ENCODE peak calls at places on chromosomes 2 and 18, in nine cellular contexts. One of them, this sample, is unnamed.

GRCh38 chr2:111705711-111706323 is 178.2 kb downstream of the ANAPC1 start:
- DNase-seq in CD4-positive, CD25-positive, alpha-beta regulatory T cell: peak
- DNase-seq in frontal cortex: no peak
- DNase-seq in stimulated activated CD8-positive, alpha-beta memory T cell treated with anti-CD3 and anti-CD28 coated beads, Interleukin-7, amount 100 ng/mL, for 1 hour: no peak
- DNase-seq in H54: peak
- DNase-seq in stimulated activated CD4-positive, alpha-beta T cell treated with anti-CD3 and anti-CD28 coated beads, Interleukin-1b, Interleukin-23, amount 100 ng/mL, for 24 hours: peak
- DNase-seq in cardiac fibroblast: peak
- DNase-seq in NCI-H1436: no peak
- DNase-seq in Calu3: peak
- DNase-seq in this sample: no peak

GRCh38 chr18:79259218-79259617 is 136.5 kb upstream of the NFATC1 start:
- DNase-seq in CD4-positive, CD25-positive, alpha-beta regulatory T cell: no peak
- DNase-seq in frontal cortex: no peak
- DNase-seq in stimulated activated CD8-positive, alpha-beta memory T cell treated with anti-CD3 and anti-CD28 coated beads, Interleukin-7, amount 100 ng/mL, for 1 hour: no peak
- DNase-seq in H54: no peak
- DNase-seq in stimulated activated CD4-positive, alpha-beta T cell treated with anti-CD3 and anti-CD28 coated beads, Interleukin-1b, Interleukin-23, amount 100 ng/mL, for 24 hours: no peak
- DNase-seq in cardiac fibroblast: no peak
- DNase-seq in NCI-H1436: no peak
- DNase-seq in Calu3: no peak
- DNase-seq in this sample: no peak

GRCh38 chr2:19746611-19747309 is 155.0 kb downstream of the TTC32 start:
- DNase-seq in CD4-positive, CD25-positive, alpha-beta regulatory T cell: no peak
- DNase-seq in frontal cortex: no peak
- DNase-seq in stimulated activated CD8-positive, alpha-beta memory T cell treated with anti-CD3 and anti-CD28 coated beads, Interleukin-7, amount 100 ng/mL, for 1 hour: no peak
- DNase-seq in H54: peak
- DNase-seq in stimulated activated CD4-positive, alpha-beta T cell treated with anti-CD3 and anti-CD28 coated beads, Interleukin-1b, Interleukin-23, amount 100 ng/mL, for 24 hours: peak
- DNase-seq in cardiac fibroblast: peak
- DNase-seq in NCI-H1436: no peak
- DNase-seq in Calu3: peak
- DNase-seq in this sample: no peak

GRCh38 chr2:209556354-209556961 is 132.6 kb downstream of the MAP2 start:
- DNase-seq in CD4-positive, CD25-positive, alpha-beta regulatory T cell: no peak
- DNase-seq in frontal cortex: no peak
- DNase-seq in stimulated activated CD8-positive, alpha-beta memory T cell treated with anti-CD3 and anti-CD28 coated beads, Interleukin-7, amount 100 ng/mL, for 1 hour: no peak
- DNase-seq in H54: peak
- DNase-seq in stimulated activated CD4-positive, alpha-beta T cell treated with anti-CD3 and anti-CD28 coated beads, Interleukin-1b, Interleukin-23, amount 100 ng/mL, for 24 hours: no peak
- DNase-seq in cardiac fibroblast: peak
- DNase-seq in NCI-H1436: peak
- DNase-seq in Calu3: peak
- DNase-seq in this sample: peak

GRCh38 chr2:171034315-171034714 is 105.3 kb downstream of the GORASP2 start:
- DNase-seq in CD4-positive, CD25-positive, alpha-beta regulatory T cell: no peak
- DNase-seq in frontal cortex: no peak
- DNase-seq in stimulated activated CD8-positive, alpha-beta memory T cell treated with anti-CD3 and anti-CD28 coated beads, Interleukin-7, amount 100 ng/mL, for 1 hour: no peak
- DNase-seq in H54: no peak
- DNase-seq in stimulated activated CD4-positive, alpha-beta T cell treated with anti-CD3 and anti-CD28 coated beads, Interleukin-1b, Interleukin-23, amount 100 ng/mL, for 24 hours: no peak
- DNase-seq in cardiac fibroblast: no peak
- DNase-seq in NCI-H1436: no peak
- DNase-seq in Calu3: no peak
- DNase-seq in this sample: no peak

GRCh38 chr2:219631925-219632757 is 4.7 kb downstream of the SLC4A3 start:
- DNase-seq in CD4-positive, CD25-positive, alpha-beta regulatory T cell: no peak
- DNase-seq in frontal cortex: no peak
- DNase-seq in stimulated activated CD8-positive, alpha-beta memory T cell treated with anti-CD3 and anti-CD28 coated beads, Interleukin-7, amount 100 ng/mL, for 1 hour: no peak
- DNase-seq in H54: no peak
- DNase-seq in stimulated activated CD4-positive, alpha-beta T cell treated with anti-CD3 and anti-CD28 coated beads, Interleukin-1b, Interleukin-23, amount 100 ng/mL, for 24 hours: no peak
- DNase-seq in cardiac fibroblast: no peak
- DNase-seq in NCI-H1436: no peak
- DNase-seq in Calu3: no peak
- DNase-seq in this sample: no peak

GRCh38 chr2:239214725-239215124 is 186.1 kb downstream of the HDAC4 start:
- DNase-seq in CD4-positive, CD25-positive, alpha-beta regulatory T cell: no peak
- DNase-seq in frontal cortex: no peak
- DNase-seq in stimulated activated CD8-positive, alpha-beta memory T cell treated with anti-CD3 and anti-CD28 coated beads, Interleukin-7, amount 100 ng/mL, for 1 hour: no peak
- DNase-seq in H54: no peak
- DNase-seq in stimulated activated CD4-positive, alpha-beta T cell treated with anti-CD3 and anti-CD28 coated beads, Interleukin-1b, Interleukin-23, amount 100 ng/mL, for 24 hours: no peak
- DNase-seq in cardiac fibroblast: no peak
- DNase-seq in NCI-H1436: no peak
- DNase-seq in Calu3: no peak
- DNase-seq in this sample: no peak

GRCh38 chr18:48580782-48581181 is 42.0 kb downstream of the CTIF start:
- DNase-seq in CD4-positive, CD25-positive, alpha-beta regulatory T cell: no peak
- DNase-seq in frontal cortex: no peak
- DNase-seq in stimulated activated CD8-positive, alpha-beta memory T cell treated with anti-CD3 and anti-CD28 coated beads, Interleukin-7, amount 100 ng/mL, for 1 hour: no peak
- DNase-seq in H54: no peak
- DNase-seq in stimulated activated CD4-positive, alpha-beta T cell treated with anti-CD3 and anti-CD28 coated beads, Interleukin-1b, Interleukin-23, amount 100 ng/mL, for 24 hours: no peak
- DNase-seq in cardiac fibroblast: no peak
- DNase-seq in NCI-H1436: no peak
- DNase-seq in Calu3: no peak
- DNase-seq in this sample: peak

GRCh38 chr18:8140841-8141501 is 468.3 kb upstream of the RAB12 start:
- DNase-seq in CD4-positive, CD25-positive, alpha-beta regulatory T cell: no peak
- DNase-seq in frontal cortex: no peak
- DNase-seq in stimulated activated CD8-positive, alpha-beta memory T cell treated with anti-CD3 and anti-CD28 coated beads, Interleukin-7, amount 100 ng/mL, for 1 hour: no peak
- DNase-seq in H54: peak
- DNase-seq in stimulated activated CD4-positive, alpha-beta T cell treated with anti-CD3 and anti-CD28 coated beads, Interleukin-1b, Interleukin-23, amount 100 ng/mL, for 24 hours: no peak
- DNase-seq in cardiac fibroblast: peak
- DNase-seq in NCI-H1436: no peak
- DNase-seq in Calu3: no peak
- DNase-seq in this sample: peak

GRCh38 chr2:109135572-109136185 is 6.7 kb downstream of the SH3RF3 start:
- DNase-seq in CD4-positive, CD25-positive, alpha-beta regulatory T cell: no peak
- DNase-seq in frontal cortex: no peak
- DNase-seq in stimulated activated CD8-positive, alpha-beta memory T cell treated with anti-CD3 and anti-CD28 coated beads, Interleukin-7, amount 100 ng/mL, for 1 hour: no peak
- DNase-seq in H54: no peak
- DNase-seq in stimulated activated CD4-positive, alpha-beta T cell treated with anti-CD3 and anti-CD28 coated beads, Interleukin-1b, Interleukin-23, amount 100 ng/mL, for 24 hours: no peak
- DNase-seq in cardiac fibroblast: peak
- DNase-seq in NCI-H1436: no peak
- DNase-seq in Calu3: no peak
- DNase-seq in this sample: no peak

GRCh38 chr2:223230352-223230751 is 178.4 kb downstream of the KCNE4 start:
- DNase-seq in CD4-positive, CD25-positive, alpha-beta regulatory T cell: no peak
- DNase-seq in frontal cortex: no peak
- DNase-seq in stimulated activated CD8-positive, alpha-beta memory T cell treated with anti-CD3 and anti-CD28 coated beads, Interleukin-7, amount 100 ng/mL, for 1 hour: no peak
- DNase-seq in H54: no peak
- DNase-seq in stimulated activated CD4-positive, alpha-beta T cell treated with anti-CD3 and anti-CD28 coated beads, Interleukin-1b, Interleukin-23, amount 100 ng/mL, for 24 hours: no peak
- DNase-seq in cardiac fibroblast: no peak
- DNase-seq in NCI-H1436: no peak
- DNase-seq in Calu3: no peak
- DNase-seq in this sample: no peak

GRCh38 chr2:112074506-112074905 is 19.4 kb downstream of the TMEM87B start:
- DNase-seq in CD4-positive, CD25-positive, alpha-beta regulatory T cell: no peak
- DNase-seq in frontal cortex: no peak
- DNase-seq in stimulated activated CD8-positive, alpha-beta memory T cell treated with anti-CD3 and anti-CD28 coated beads, Interleukin-7, amount 100 ng/mL, for 1 hour: no peak
- DNase-seq in H54: no peak
- DNase-seq in stimulated activated CD4-positive, alpha-beta T cell treated with anti-CD3 and anti-CD28 coated beads, Interleukin-1b, Interleukin-23, amount 100 ng/mL, for 24 hours: no peak
- DNase-seq in cardiac fibroblast: no peak
- DNase-seq in NCI-H1436: no peak
- DNase-seq in Calu3: no peak
- DNase-seq in this sample: no peak

GRCh38 chr2:237942512-237942897 is 24.3 kb upstream of the UBE2F start:
- DNase-seq in CD4-positive, CD25-positive, alpha-beta regulatory T cell: no peak
- DNase-seq in frontal cortex: no peak
- DNase-seq in stimulated activated CD8-positive, alpha-beta memory T cell treated with anti-CD3 and anti-CD28 coated beads, Interleukin-7, amount 100 ng/mL, for 1 hour: no peak
- DNase-seq in H54: no peak
- DNase-seq in stimulated activated CD4-positive, alpha-beta T cell treated with anti-CD3 and anti-CD28 coated beads, Interleukin-1b, Interleukin-23, amount 100 ng/mL, for 24 hours: no peak
- DNase-seq in cardiac fibroblast: peak
- DNase-seq in NCI-H1436: no peak
- DNase-seq in Calu3: no peak
- DNase-seq in this sample: no peak

GRCh38 chr2:116891191-116891590 is 923.3 kb upstream of the DDX18 start:
- DNase-seq in CD4-positive, CD25-positive, alpha-beta regulatory T cell: no peak
- DNase-seq in frontal cortex: no peak
- DNase-seq in stimulated activated CD8-positive, alpha-beta memory T cell treated with anti-CD3 and anti-CD28 coated beads, Interleukin-7, amount 100 ng/mL, for 1 hour: no peak
- DNase-seq in H54: no peak
- DNase-seq in stimulated activated CD4-positive, alpha-beta T cell treated with anti-CD3 and anti-CD28 coated beads, Interleukin-1b, Interleukin-23, amount 100 ng/mL, for 24 hours: no peak
- DNase-seq in cardiac fibroblast: no peak
- DNase-seq in NCI-H1436: no peak
- DNase-seq in Calu3: no peak
- DNase-seq in this sample: no peak

GRCh38 chr18:48619016-48619415 is 80.2 kb downstream of the CTIF start:
- DNase-seq in CD4-positive, CD25-positive, alpha-beta regulatory T cell: no peak
- DNase-seq in frontal cortex: no peak
- DNase-seq in stimulated activated CD8-positive, alpha-beta memory T cell treated with anti-CD3 and anti-CD28 coated beads, Interleukin-7, amount 100 ng/mL, for 1 hour: no peak
- DNase-seq in H54: no peak
- DNase-seq in stimulated activated CD4-positive, alpha-beta T cell treated with anti-CD3 and anti-CD28 coated beads, Interleukin-1b, Interleukin-23, amount 100 ng/mL, for 24 hours: no peak
- DNase-seq in cardiac fibroblast: no peak
- DNase-seq in NCI-H1436: no peak
- DNase-seq in Calu3: no peak
- DNase-seq in this sample: no peak

GRCh38 chr2:157318884-157319283 is 6.7 kb downstream of the ERMN start:
- DNase-seq in CD4-positive, CD25-positive, alpha-beta regulatory T cell: no peak
- DNase-seq in frontal cortex: no peak
- DNase-seq in stimulated activated CD8-positive, alpha-beta memory T cell treated with anti-CD3 and anti-CD28 coated beads, Interleukin-7, amount 100 ng/mL, for 1 hour: no peak
- DNase-seq in H54: no peak
- DNase-seq in stimulated activated CD4-positive, alpha-beta T cell treated with anti-CD3 and anti-CD28 coated beads, Interleukin-1b, Interleukin-23, amount 100 ng/mL, for 24 hours: no peak
- DNase-seq in cardiac fibroblast: no peak
- DNase-seq in NCI-H1436: no peak
- DNase-seq in Calu3: no peak
- DNase-seq in this sample: no peak

GRCh38 chr18:903703-904102 is 968 bp upstream of the ADCYAP1 start:
- DNase-seq in CD4-positive, CD25-positive, alpha-beta regulatory T cell: peak
- DNase-seq in frontal cortex: peak
- DNase-seq in stimulated activated CD8-positive, alpha-beta memory T cell treated with anti-CD3 and anti-CD28 coated beads, Interleukin-7, amount 100 ng/mL, for 1 hour: no peak
- DNase-seq in H54: no peak
- DNase-seq in stimulated activated CD4-positive, alpha-beta T cell treated with anti-CD3 and anti-CD28 coated beads, Interleukin-1b, Interleukin-23, amount 100 ng/mL, for 24 hours: peak
- DNase-seq in cardiac fibroblast: peak
- DNase-seq in NCI-H1436: no peak
- DNase-seq in Calu3: peak
- DNase-seq in this sample: peak

GRCh38 chr2:18208956-18209355 is 330.5 kb downstream of the KCNS3 start:
- DNase-seq in CD4-positive, CD25-positive, alpha-beta regulatory T cell: no peak
- DNase-seq in frontal cortex: no peak
- DNase-seq in stimulated activated CD8-positive, alpha-beta memory T cell treated with anti-CD3 and anti-CD28 coated beads, Interleukin-7, amount 100 ng/mL, for 1 hour: no peak
- DNase-seq in H54: no peak
- DNase-seq in stimulated activated CD4-positive, alpha-beta T cell treated with anti-CD3 and anti-CD28 coated beads, Interleukin-1b, Interleukin-23, amount 100 ng/mL, for 24 hours: no peak
- DNase-seq in cardiac fibroblast: no peak
- DNase-seq in NCI-H1436: no peak
- DNase-seq in Calu3: no peak
- DNase-seq in this sample: no peak

GRCh38 chr2:46193855-46194254 is 103.4 kb upstream of the EPAS1 start:
- DNase-seq in CD4-positive, CD25-positive, alpha-beta regulatory T cell: no peak
- DNase-seq in frontal cortex: no peak
- DNase-seq in stimulated activated CD8-positive, alpha-beta memory T cell treated with anti-CD3 and anti-CD28 coated beads, Interleukin-7, amount 100 ng/mL, for 1 hour: no peak
- DNase-seq in H54: no peak
- DNase-seq in stimulated activated CD4-positive, alpha-beta T cell treated with anti-CD3 and anti-CD28 coated beads, Interleukin-1b, Interleukin-23, amount 100 ng/mL, for 24 hours: no peak
- DNase-seq in cardiac fibroblast: no peak
- DNase-seq in NCI-H1436: no peak
- DNase-seq in Calu3: no peak
- DNase-seq in this sample: no peak

GRCh38 chr2:173555833-173556232 is 201.2 kb downstream of the CDCA7 start:
- DNase-seq in CD4-positive, CD25-positive, alpha-beta regulatory T cell: no peak
- DNase-seq in frontal cortex: no peak
- DNase-seq in stimulated activated CD8-positive, alpha-beta memory T cell treated with anti-CD3 and anti-CD28 coated beads, Interleukin-7, amount 100 ng/mL, for 1 hour: no peak
- DNase-seq in H54: no peak
- DNase-seq in stimulated activated CD4-positive, alpha-beta T cell treated with anti-CD3 and anti-CD28 coated beads, Interleukin-1b, Interleukin-23, amount 100 ng/mL, for 24 hours: no peak
- DNase-seq in cardiac fibroblast: peak
- DNase-seq in NCI-H1436: peak
- DNase-seq in Calu3: no peak
- DNase-seq in this sample: no peak

GRCh38 chr2:238939521-238940403 is 91.9 kb downstream of the TWIST2 start:
- DNase-seq in CD4-positive, CD25-positive, alpha-beta regulatory T cell: no peak
- DNase-seq in frontal cortex: no peak
- DNase-seq in stimulated activated CD8-positive, alpha-beta memory T cell treated with anti-CD3 and anti-CD28 coated beads, Interleukin-7, amount 100 ng/mL, for 1 hour: no peak
- DNase-seq in H54: no peak
- DNase-seq in stimulated activated CD4-positive, alpha-beta T cell treated with anti-CD3 and anti-CD28 coated beads, Interleukin-1b, Interleukin-23, amount 100 ng/mL, for 24 hours: no peak
- DNase-seq in cardiac fibroblast: no peak
- DNase-seq in NCI-H1436: no peak
- DNase-seq in Calu3: no peak
- DNase-seq in this sample: no peak

GRCh38 chr18:62485684-62486083 is 37.1 kb upstream of the ZCCHC2 start:
- DNase-seq in CD4-positive, CD25-positive, alpha-beta regulatory T cell: no peak
- DNase-seq in frontal cortex: no peak
- DNase-seq in stimulated activated CD8-positive, alpha-beta memory T cell treated with anti-CD3 and anti-CD28 coated beads, Interleukin-7, amount 100 ng/mL, for 1 hour: no peak
- DNase-seq in H54: peak
- DNase-seq in stimulated activated CD4-positive, alpha-beta T cell treated with anti-CD3 and anti-CD28 coated beads, Interleukin-1b, Interleukin-23, amount 100 ng/mL, for 24 hours: no peak
- DNase-seq in cardiac fibroblast: peak
- DNase-seq in NCI-H1436: no peak
- DNase-seq in Calu3: peak
- DNase-seq in this sample: peak